ENCODE peak calls at places on chromosomes 2 and 18, in six cellular contexts. One of them, this sample, is unnamed.

GRCh38 chr2:206801417-206801772 is 36.0 kb downstream of the FASTKD2 start:
- DNase-seq in stomach: no peak
- DNase-seq in colonic mucosa: no peak
- DNase-seq in lung: no peak
- DNase-seq in keratinocyte: no peak
- DNase-seq in fibroblast of lung: no peak
- DNase-seq in this sample: no peak

GRCh38 chr2:226427538-226428307 is 371.9 kb downstream of the IRS1 start:
- DNase-seq in stomach: no peak
- DNase-seq in colonic mucosa: no peak
- DNase-seq in lung: no peak
- DNase-seq in keratinocyte: peak; percentile 46
- DNase-seq in fibroblast of lung: peak; percentile 97
- DNase-seq in this sample: peak; percentile 63

GRCh38 chr18:79791141-79791972 is 6.4 kb upstream of the KCNG2 start:
- DNase-seq in stomach: peak; percentile 43
- DNase-seq in colonic mucosa: no peak
- DNase-seq in lung: peak; percentile 65
- DNase-seq in keratinocyte: no peak
- DNase-seq in fibroblast of lung: peak; percentile 97
- DNase-seq in this sample: peak; percentile 96

GRCh38 chr2:113894156-113894743 is 4.4 kb downstream of the ACTR3 start:
- DNase-seq in stomach: no peak
- DNase-seq in colonic mucosa: no peak
- DNase-seq in lung: no peak
- DNase-seq in keratinocyte: no peak
- DNase-seq in fibroblast of lung: peak; percentile 95
- DNase-seq in this sample: peak; percentile 74

GRCh38 chr18:57798713-57799373 is 4.3 kb downstream of the ATP8B1 start:
- DNase-seq in stomach: peak; percentile 51
- DNase-seq in colonic mucosa: no peak
- DNase-seq in lung: no peak
- DNase-seq in keratinocyte: no peak
- DNase-seq in fibroblast of lung: no peak
- DNase-seq in this sample: no peak

GRCh38 chr18:79962311-79962710 is 2.1 kb upstream of the HSBP1L1 start:
- DNase-seq in stomach: no peak
- DNase-seq in colonic mucosa: peak; percentile 27
- DNase-seq in lung: peak; percentile 74
- DNase-seq in keratinocyte: no peak
- DNase-seq in fibroblast of lung: peak; percentile 84
- DNase-seq in this sample: no peak

GRCh38 chr18:74378179-74378682 is 62.6 kb downstream of the C18orf63 start:
- DNase-seq in stomach: no peak
- DNase-seq in colonic mucosa: peak; percentile 10
- DNase-seq in lung: peak; percentile 29
- DNase-seq in keratinocyte: no peak
- DNase-seq in fibroblast of lung: no peak
- DNase-seq in this sample: no peak

GRCh38 chr2:35783723-35784122 is 571.9 kb upstream of the CRIM1 start:
- DNase-seq in stomach: no peak
- DNase-seq in colonic mucosa: no peak
- DNase-seq in lung: no peak
- DNase-seq in keratinocyte: no peak
- DNase-seq in fibroblast of lung: peak; percentile 3
- DNase-seq in this sample: no peak

GRCh38 chr18:62403125-62403524 is 78.0 kb downstream of the TNFRSF11A start:
- DNase-seq in stomach: no peak
- DNase-seq in colonic mucosa: peak; percentile 46
- DNase-seq in lung: no peak
- DNase-seq in keratinocyte: no peak
- DNase-seq in fibroblast of lung: no peak
- DNase-seq in this sample: no peak

GRCh38 chr2:50591642-50592041 is 440.3 kb downstream of the NRXN1 start:
- DNase-seq in stomach: no peak
- DNase-seq in colonic mucosa: no peak
- DNase-seq in lung: no peak
- DNase-seq in keratinocyte: no peak
- DNase-seq in fibroblast of lung: peak; percentile 97
- DNase-seq in this sample: no peak

GRCh38 chr18:10057401-10057800 is 143.6 kb downstream of the VAPA start:
- DNase-seq in stomach: no peak
- DNase-seq in colonic mucosa: no peak
- DNase-seq in lung: no peak
- DNase-seq in keratinocyte: no peak
- DNase-seq in fibroblast of lung: no peak
- DNase-seq in this sample: no peak

GRCh38 chr2:111030271-111030891 is 90.3 kb upstream of the BCL2L11 start:
- DNase-seq in stomach: peak; percentile 22
- DNase-seq in colonic mucosa: peak; percentile 59
- DNase-seq in lung: no peak
- DNase-seq in keratinocyte: no peak
- DNase-seq in fibroblast of lung: no peak
- DNase-seq in this sample: no peak

GRCh38 chr2:19350678-19351401 is 7.6 kb downstream of the OSR1 start:
- DNase-seq in stomach: no peak
- DNase-seq in colonic mucosa: no peak
- DNase-seq in lung: no peak
- DNase-seq in keratinocyte: no peak
- DNase-seq in fibroblast of lung: no peak
- DNase-seq in this sample: no peak

GRCh38 chr2:61318553-61318952 is 152.3 kb downstream of the USP34 start:
- DNase-seq in stomach: no peak
- DNase-seq in colonic mucosa: no peak
- DNase-seq in lung: no peak
- DNase-seq in keratinocyte: no peak
- DNase-seq in fibroblast of lung: no peak
- DNase-seq in this sample: no peak

GRCh38 chr2:63792523-63792922 is 49.2 kb upstream of the UGP2 start:
- DNase-seq in stomach: no peak
- DNase-seq in colonic mucosa: no peak
- DNase-seq in lung: no peak
- DNase-seq in keratinocyte: peak; percentile 71
- DNase-seq in fibroblast of lung: peak; percentile 98
- DNase-seq in this sample: peak; percentile 79

GRCh38 chr18:41543815-41544214 is 411.2 kb upstream of the PIK3C3 start:
- DNase-seq in stomach: no peak
- DNase-seq in colonic mucosa: no peak
- DNase-seq in lung: no peak
- DNase-seq in keratinocyte: no peak
- DNase-seq in fibroblast of lung: no peak
- DNase-seq in this sample: no peak

GRCh38 chr2:186749179-186749578 is 55.3 kb downstream of the FAM171B start:
- DNase-seq in stomach: no peak
- DNase-seq in colonic mucosa: no peak
- DNase-seq in lung: no peak
- DNase-seq in keratinocyte: no peak
- DNase-seq in fibroblast of lung: no peak
- DNase-seq in this sample: no peak

GRCh38 chr18:13232060-13232917 is 13.7 kb downstream of the LDLRAD4 start:
- DNase-seq in stomach: no peak
- DNase-seq in colonic mucosa: peak; percentile 23
- DNase-seq in lung: no peak
- DNase-seq in keratinocyte: no peak
- DNase-seq in fibroblast of lung: peak; percentile 13
- DNase-seq in this sample: no peak

GRCh38 chr2:193584001-193584400 is 1389.3 kb upstream of the TMEFF2 start:
- DNase-seq in stomach: no peak
- DNase-seq in colonic mucosa: no peak
- DNase-seq in lung: no peak
- DNase-seq in keratinocyte: no peak
- DNase-seq in fibroblast of lung: peak; percentile 14
- DNase-seq in this sample: no peak

DNA sequence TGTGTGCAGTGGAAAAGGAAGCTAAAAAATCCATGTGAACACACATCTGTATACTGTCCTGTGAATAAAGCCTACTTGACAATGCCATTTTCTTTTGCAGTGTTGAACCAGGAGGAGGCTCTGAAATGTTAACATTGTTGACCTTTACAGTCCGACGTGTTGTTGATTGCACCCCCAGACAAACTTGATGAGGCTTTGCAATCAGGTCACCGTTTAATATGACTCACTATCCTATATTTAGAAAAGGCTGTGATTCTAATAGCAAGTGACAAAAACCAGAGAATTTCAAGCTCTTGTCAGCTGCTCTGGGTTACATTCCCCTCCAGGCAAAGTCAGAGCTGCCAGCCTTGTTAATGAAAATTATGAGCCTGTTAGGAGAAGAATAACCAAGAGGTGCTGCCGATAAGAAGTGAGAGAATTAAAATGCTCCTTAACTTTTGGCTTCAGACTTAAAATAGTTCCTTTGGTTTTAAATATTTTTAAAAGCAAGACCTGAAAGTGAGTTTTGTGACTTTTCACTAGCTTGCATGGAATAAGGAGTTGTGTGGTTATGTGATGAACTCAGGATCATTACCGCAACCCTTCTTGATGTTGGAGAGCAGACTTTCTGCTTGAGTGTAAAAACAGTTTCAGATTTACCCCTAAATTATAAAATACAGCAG is 162.1 kb downstream of the QPCT start:
- DNase-seq in stomach: no peak
- DNase-seq in colonic mucosa: no peak
- DNase-seq in lung: no peak
- DNase-seq in keratinocyte: no peak
- DNase-seq in fibroblast of lung: peak; percentile 36
- DNase-seq in this sample: no peak
- H3K4me3 ChIP-seq in stomach: no peak overlapping the region
- H3K4me3 ChIP-seq in colonic mucosa: no peak overlapping the region
- H3K4me3 ChIP-seq in lung: no peak overlapping the region
- H3K4me3 ChIP-seq in keratinocyte: no peak overlapping the region
- H3K4me3 ChIP-seq in fibroblast of lung: no peak overlapping the region
- H3K4me3 ChIP-seq in this sample: no peak overlapping the region

GRCh38 chr2:95326433-95327140 is 29.4 kb downstream of the KCNIP3 start:
- DNase-seq in stomach: no peak
- DNase-seq in colonic mucosa: no peak
- DNase-seq in lung: no peak
- DNase-seq in keratinocyte: no peak
- DNase-seq in fibroblast of lung: no peak
- DNase-seq in this sample: no peak

GRCh38 chr2:95325590-95326432 is 28.7 kb downstream of the KCNIP3 start:
- DNase-seq in stomach: no peak
- DNase-seq in colonic mucosa: no peak
- DNase-seq in lung: no peak
- DNase-seq in keratinocyte: no peak
- DNase-seq in fibroblast of lung: no peak
- DNase-seq in this sample: no peak

GRCh38 chr2:95325026-95325425 is 27.9 kb downstream of the KCNIP3 start:
- DNase-seq in stomach: no peak
- DNase-seq in colonic mucosa: no peak
- DNase-seq in lung: no peak
- DNase-seq in keratinocyte: no peak
- DNase-seq in fibroblast of lung: no peak
- DNase-seq in this sample: no peak

GRCh38 chr2:95320986-95321767 is 24.0 kb downstream of the KCNIP3 start:
- DNase-seq in stomach: no peak
- DNase-seq in colonic mucosa: no peak
- DNase-seq in lung: no peak
- DNase-seq in keratinocyte: no peak
- DNase-seq in fibroblast of lung: no peak
- DNase-seq in this sample: peak; percentile 85

DNA sequence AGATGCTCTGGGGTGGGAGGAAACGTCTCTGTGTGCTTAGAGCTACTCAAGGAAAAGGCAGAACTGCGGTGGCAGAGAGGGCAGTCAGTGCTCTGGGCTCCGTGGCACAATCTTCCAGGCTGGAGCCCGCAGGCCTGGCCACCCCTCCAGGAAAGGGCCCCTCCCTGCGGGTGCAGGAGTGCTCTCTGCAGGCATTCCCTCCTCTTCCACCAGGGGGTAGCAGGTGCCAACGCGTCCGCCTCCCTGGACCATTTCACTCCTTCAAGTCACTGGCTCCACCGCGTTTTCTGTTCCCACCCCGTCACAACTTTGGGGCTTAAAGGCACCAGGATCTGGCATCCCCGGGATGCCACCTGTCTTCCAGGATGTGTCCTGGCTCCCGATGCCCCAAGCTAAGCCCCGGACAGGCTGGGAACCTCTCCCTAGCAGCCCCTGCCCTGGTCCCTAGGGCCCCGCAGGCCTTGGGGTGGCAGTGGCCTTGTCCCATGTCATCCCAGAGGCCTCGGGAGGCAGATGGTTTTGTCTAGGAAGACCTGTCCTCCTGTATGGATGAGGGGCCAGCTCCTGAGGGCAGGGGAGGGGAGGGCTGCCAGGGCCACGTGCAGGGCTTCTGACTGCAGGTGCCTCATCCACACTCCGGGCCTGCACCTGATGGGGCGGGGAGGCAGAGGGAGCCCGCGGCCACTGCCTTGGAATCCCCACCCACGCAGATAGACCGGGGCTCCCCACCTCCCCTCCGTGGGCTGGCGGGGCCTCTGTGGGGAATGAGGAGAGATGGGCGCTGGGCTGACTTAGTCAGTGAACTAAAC is 26.4 kb downstream of the KCNIP3 start:
- DNase-seq in stomach: peak; percentile 38
- DNase-seq in colonic mucosa: peak; percentile 43
- DNase-seq in lung: no peak
- DNase-seq in keratinocyte: no peak
- DNase-seq in fibroblast of lung: peak; percentile 18
- DNase-seq in this sample: no peak
- TF ChIP-seq CTCF in stomach: no peak
- TF ChIP-seq CTCF in colonic mucosa: peak; percentile 60
- TF ChIP-seq CTCF in lung: no peak
- TF ChIP-seq CTCF in keratinocyte: no peak
- TF ChIP-seq CTCF in fibroblast of lung: peak; percentile 57
- TF ChIP-seq CTCF in this sample: peak; percentile 51

GRCh38 chr2:96317584-96317997 is 7.5 kb upstream of the ITPRIPL1 start:
- DNase-seq in stomach: no peak
- DNase-seq in colonic mucosa: no peak
- DNase-seq in lung: no peak
- DNase-seq in keratinocyte: no peak
- DNase-seq in fibroblast of lung: no peak
- DNase-seq in this sample: no peak

GRCh38 chr2:96319396-96319795 is 5.7 kb upstream of the ITPRIPL1 start:
- DNase-seq in stomach: no peak
- DNase-seq in colonic mucosa: no peak
- DNase-seq in lung: no peak
- DNase-seq in keratinocyte: no peak
- DNase-seq in fibroblast of lung: no peak
- DNase-seq in this sample: no peak

GRCh38 chr2:96320326-96321229 is 4.5 kb upstream of the ITPRIPL1 start:
- DNase-seq in stomach: no peak
- DNase-seq in colonic mucosa: no peak
- DNase-seq in lung: no peak
- DNase-seq in keratinocyte: no peak
- DNase-seq in fibroblast of lung: no peak
- DNase-seq in this sample: no peak

GRCh38 chr2:96316999-96317398 is 8.1 kb upstream of the ITPRIPL1 start:
- DNase-seq in stomach: no peak
- DNase-seq in colonic mucosa: no peak
- DNase-seq in lung: no peak
- DNase-seq in keratinocyte: no peak
- DNase-seq in fibroblast of lung: no peak
- DNase-seq in this sample: no peak

GRCh38 chr2:96318723-96319122 is 6.4 kb upstream of the ITPRIPL1 start:
- DNase-seq in stomach: no peak
- DNase-seq in colonic mucosa: no peak
- DNase-seq in lung: no peak
- DNase-seq in keratinocyte: no peak
- DNase-seq in fibroblast of lung: no peak
- DNase-seq in this sample: no peak
- H3K27me3 ChIP-seq in stomach: peaks cover 24% of the 10 kb centered on the region
- H3K27me3 ChIP-seq in colonic mucosa: peaks cover 18% of the 10 kb centered on the region
- H3K27me3 ChIP-seq in lung: no peaks in the 10 kb centered on the region
- H3K27me3 ChIP-seq in keratinocyte: peaks cover 21% of the 10 kb centered on the region
- H3K27me3 ChIP-seq in fibroblast of lung: no peaks in the 10 kb centered on the region
- H3K27me3 ChIP-seq in this sample: peaks cover 3% of the 10 kb centered on the region

GRCh38 chr2:177242136-177242987 is 22.2 kb downstream of the NFE2L2 start:
- DNase-seq in stomach: no peak
- DNase-seq in colonic mucosa: no peak
- DNase-seq in lung: no peak
- DNase-seq in keratinocyte: no peak
- DNase-seq in fibroblast of lung: peak; percentile 97
- DNase-seq in this sample: peak; percentile 93
- H3K4me3 ChIP-seq in stomach: no peak overlapping the region
- H3K4me3 ChIP-seq in colonic mucosa: no peak overlapping the region
- H3K4me3 ChIP-seq in lung: no peak overlapping the region
- H3K4me3 ChIP-seq in keratinocyte: peak overlapping the region; percentile 16
- H3K4me3 ChIP-seq in fibroblast of lung: peak overlapping the region; percentile 33
- H3K4me3 ChIP-seq in this sample: peak overlapping the region; percentile 19

This sample was measured in BJ.